ENCODE peak calls at places on chromosomes 1 and 21, in four cellular contexts. L, H, E and Q are unnamed samples.

GRCh38 chr1:173048629-173049326 is 2.0 kb downstream of the TNFSF18 start:
- DNase-seq in L (no peak), H (peak), E (peak), Q (no peak)

GRCh38 chr1:110452330-110452729 is 1.4 kb downstream of the PROK1 start:
- DNase-seq in L (no peak), H (no peak), E (no peak), Q (no peak)

GRCh38 chr1:17244826-17245740 is 3.8 kb upstream of the PADI3 start:
- DNase-seq in L (no peak), H (peak), E (no peak), Q (no peak)

GRCh38 chr1:65344171-65344570 is 34.8 kb downstream of the DNAJC6 start:
- DNase-seq in L (no peak), H (peak), E (no peak), Q (no peak)

GRCh38 chr1:24909388-24909898 is 20.6 kb downstream of the RUNX3 start:
- DNase-seq in L (no peak), H (peak), E (peak), Q (no peak)

GRCh38 chr1:109392037-109392787 is 5.5 kb downstream of the SORT1 start:
- DNase-seq in L (no peak), H (peak), E (no peak), Q (no peak)

GRCh38 chr1:41783189-41783639 is 135.5 kb downstream of the HIVEP3 start:
- DNase-seq in L (no peak), H (peak), E (peak), Q (no peak)

GRCh38 chr1:54277451-54278355 is 77.7 kb downstream of the MRPL37 start:
- DNase-seq in L (peak), H (no peak), E (no peak), Q (no peak)

GRCh38 chr1:19260211-19261138 is 8.9 kb downstream of the MRTO4 start:
- DNase-seq in L (no peak), H (peak), E (peak), Q (no peak)

GRCh38 chr1:232440325-232441059 is 189.4 kb downstream of the SIPA1L2 start:
- DNase-seq in L (no peak), H (peak), E (no peak), Q (no peak)

GRCh38 chr1:59006309-59006698 is 222.5 kb upstream of the JUN start:
- DNase-seq in L (no peak), H (peak), E (no peak), Q (no peak)

GRCh38 chr1:192566657-192567056 is 8.9 kb upstream of the RGS1 start:
- DNase-seq in L (no peak), H (peak), E (no peak), Q (no peak)

GRCh38 chr1:116911166-116911553 is 1.4 kb downstream of the PTGFRN start:
- DNase-seq in L (peak), H (no peak), E (no peak), Q (no peak)

GRCh38 chr1:205144046-205144720 is 22.4 kb upstream of the RBBP5 start:
- DNase-seq in L (no peak), H (peak), E (no peak), Q (no peak)

GRCh38 chr1:23393706-23394105 is 24.1 kb upstream of the ZNF436 start:
- DNase-seq in L (peak), H (peak), E (peak), Q (no peak)

GRCh38 chr1:110233861-110234260 is 23.7 kb downstream of the KCNC4 start:
- DNase-seq in L (peak), H (no peak), E (no peak), Q (no peak)

GRCh38 chr1:222521299-222522104 is 26.4 kb downstream of the HHIPL2 start:
- DNase-seq in L (no peak), H (peak), E (peak), Q (no peak)

GRCh38 chr1:109185990-109186703 is 27.6 kb upstream of the SARS1 start:
- DNase-seq in L (no peak), H (no peak), E (no peak), Q (no peak)

GRCh38 chr1:51235611-51236547 is at the start of gene RNF11:
- DNase-seq in L (peak), H (peak), E (peak), Q (peak)
- TF ChIP-seq CTCF in L (no peak), H (peak), E (no peak), Q (no peak)

DNA sequence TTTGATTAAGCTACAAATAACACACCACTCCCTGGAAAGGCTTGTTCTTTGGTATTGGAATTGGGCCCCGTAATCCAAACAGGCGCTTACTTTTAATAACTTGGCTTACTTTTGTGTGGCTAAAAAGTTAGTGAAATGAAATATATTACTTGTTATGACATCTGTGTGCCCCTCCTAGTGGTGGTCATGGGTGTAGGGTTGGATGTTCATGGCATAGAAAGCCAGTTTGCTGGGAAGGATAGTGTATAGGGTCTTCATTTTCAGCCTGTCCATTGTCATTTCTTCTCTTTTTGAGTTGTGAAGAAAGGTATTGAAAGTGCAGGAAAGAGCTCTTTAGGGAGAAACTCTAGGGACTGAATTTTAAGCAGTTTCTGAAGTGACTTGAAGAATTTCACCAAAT is 5.9 kb downstream of the CDC14A start:
- DNase-seq in L (no peak), H (no peak), E (no peak), Q (no peak)
- TF ChIP-seq CTCF in L (no peak), H (no peak), E (peak), Q (peak)

DNA sequence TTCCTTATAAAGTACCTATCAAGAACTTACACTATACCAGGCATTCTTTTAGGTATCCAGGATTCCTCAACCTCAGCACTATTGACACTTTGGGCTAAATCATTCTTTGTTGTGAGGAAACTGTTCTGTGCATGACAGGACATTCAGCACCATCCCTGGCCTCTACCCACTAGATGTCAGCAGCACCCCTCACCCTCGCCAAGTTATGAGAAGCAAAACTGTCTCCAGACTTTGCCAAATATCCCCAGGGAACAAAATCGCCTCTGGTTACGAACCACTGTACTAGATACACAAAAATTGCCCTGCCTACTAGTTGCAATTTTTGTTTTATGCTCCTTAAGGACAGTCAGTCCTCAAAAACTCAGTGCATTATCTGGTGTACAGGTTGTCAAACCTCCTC is 35.7 kb downstream of the PALMD start:
- DNase-seq in L (no peak), H (no peak), E (no peak), Q (no peak)
- TF ChIP-seq CTCF in L (no peak), H (no peak), E (no peak), Q (no peak)

GRCh38 chr1:37811027-37811655 is 3.1 kb upstream of the YRDC start:
- DNase-seq in L (no peak), H (peak), E (peak), Q (no peak)

GRCh38 chr1:37807555-37808368 is at the start of the genes C1orf122 and YRDC:
- DNase-seq in L (peak), H (peak), E (peak), Q (peak)

GRCh38 chr1:37807220-37807554 is 403 bp upstream of the C1orf122 start:
- DNase-seq in L (peak), H (no peak), E (no peak), Q (no peak)

GRCh38 chr1:37809942-37810341 is 1.9 kb upstream of the YRDC start:
- DNase-seq in L (no peak), H (no peak), E (no peak), Q (no peak)

DNA sequence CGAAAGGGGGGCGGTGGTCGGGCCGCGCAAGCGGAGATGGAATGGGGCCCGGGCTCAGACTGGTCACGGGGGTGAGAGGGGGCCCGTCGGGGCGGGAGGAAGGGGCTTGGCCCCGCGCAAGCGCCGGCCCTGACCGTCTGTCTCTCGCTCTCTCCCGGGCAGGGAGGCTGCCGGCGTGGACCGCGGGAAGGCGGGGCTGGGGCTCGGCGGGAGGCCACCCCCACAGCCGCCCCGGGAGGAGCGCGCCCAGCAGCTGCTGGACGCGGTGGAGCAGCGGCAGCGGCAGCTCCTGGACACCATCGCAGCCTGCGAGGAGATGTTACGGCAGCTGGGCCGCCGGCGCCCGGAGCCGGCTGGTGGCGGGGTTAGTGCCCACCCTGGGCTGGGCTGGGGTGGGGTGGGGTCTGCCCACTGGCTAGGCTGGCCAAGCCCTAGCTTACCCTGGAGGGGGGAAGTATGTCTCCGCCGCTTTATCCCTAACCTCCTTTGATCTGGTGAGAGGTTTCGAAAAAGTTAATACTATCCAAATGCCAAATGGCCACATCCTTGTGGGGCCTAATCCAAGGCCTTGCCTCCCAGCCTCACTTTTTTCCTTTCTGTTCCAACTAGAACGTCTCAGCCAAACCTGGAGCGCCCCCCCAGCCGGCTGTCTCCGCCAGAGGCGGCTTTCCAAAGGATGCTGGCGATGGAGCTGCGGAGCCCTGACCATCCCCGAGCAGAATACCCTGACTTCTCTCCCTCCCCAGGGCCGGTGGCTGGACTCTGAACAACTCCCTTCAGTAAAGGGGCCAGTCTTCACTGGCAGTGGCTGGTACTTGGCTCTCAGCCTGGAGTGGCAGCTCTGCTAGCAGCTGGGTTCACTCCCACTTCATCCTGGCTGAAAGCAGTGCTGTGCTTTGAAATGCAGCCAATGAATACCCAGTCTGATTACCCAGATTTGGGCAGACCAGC is 636 bp upstream of the YRDC start:
- DNase-seq in L (peak), H (peak), E (peak), Q (peak)
- TF ChIP-seq CTCF in L (no peak), H (no peak), E (no peak), Q (no peak)

GRCh38 chr1:152348447-152348846 is 11.4 kb downstream of the FLG2 start:
- DNase-seq in L (no peak), H (peak), E (no peak), Q (no peak)
- TF ChIP-seq CTCF in L (no peak), H (peak), E (peak), Q (peak)

DNA sequence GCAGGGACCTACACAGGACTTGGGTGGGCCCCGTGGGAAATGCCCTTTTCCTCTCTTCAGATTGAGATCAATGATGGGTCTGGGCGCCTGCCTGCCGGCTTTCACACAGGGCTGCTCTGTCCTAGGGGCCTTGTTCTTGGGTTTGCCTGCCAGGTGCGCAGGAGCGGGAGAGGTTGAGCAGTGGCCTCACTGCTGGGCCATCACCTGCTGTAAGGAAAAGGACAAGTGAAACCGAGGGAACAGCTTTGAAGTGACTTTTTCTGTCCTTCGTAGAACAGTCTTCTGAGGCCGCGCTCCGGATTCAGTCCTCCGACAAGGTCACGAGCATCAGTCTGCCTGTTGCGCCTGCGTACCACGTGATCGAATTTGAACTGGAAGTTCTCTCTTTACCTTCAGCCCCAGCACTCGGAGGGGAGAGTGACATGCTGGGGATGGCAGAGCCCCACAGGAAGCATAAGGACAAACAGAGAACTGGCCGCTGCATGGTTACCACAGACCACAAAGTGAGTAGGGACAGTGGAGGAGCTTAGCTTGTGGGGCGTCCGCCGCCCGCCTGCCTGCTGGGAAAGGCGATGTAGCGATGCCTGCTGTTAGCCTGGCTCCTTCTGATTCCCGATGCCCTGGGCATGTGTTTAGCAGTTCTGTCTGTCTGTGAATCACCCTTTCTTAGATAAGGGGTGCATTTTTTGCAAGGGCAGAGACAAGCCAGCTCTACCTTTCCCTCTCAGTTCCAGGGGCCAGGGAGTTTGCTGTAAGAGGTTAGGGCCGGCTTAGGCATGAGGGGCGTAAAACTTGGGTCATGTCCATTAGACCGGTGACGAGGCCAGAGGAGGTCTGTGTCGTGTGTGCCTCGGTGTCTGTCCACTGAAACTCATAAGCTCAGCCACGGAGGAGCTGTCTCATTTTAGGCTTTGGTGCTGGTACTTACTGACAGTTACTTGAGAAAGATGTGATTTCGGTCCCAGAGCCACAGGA is 19.5 kb upstream of the PWP2 start:
- DNase-seq in L (no peak), H (no peak), E (no peak), Q (no peak)
- TF ChIP-seq CTCF in L (no peak), H (no peak), E (no peak), Q (no peak)